ENCODE peak calls at places on chromosomes 5 and 9, in nine cellular contexts. K, B, X, S, G, R, D, A and Q are unnamed samples.

GRCh38 chr9:34687631-34688030 is 3.4 kb downstream of the CCL19 start:
- DNase-seq in D (no peak), K (peak), G (no peak), B (no peak), X (no peak), A (no peak), R (no peak), S (no peak), Q (no peak)

GRCh38 chr5:131628990-131629389 is 6.0 kb downstream of the RAPGEF6 start:
- DNase-seq in X (no peak), K (no peak), S (no peak), R (peak), G (no peak), B (no peak), D (no peak), A (no peak), Q (no peak)

GRCh38 chr9:32524558-32525461 is 1.2 kb downstream of the RIGI start:
- DNase-seq in K (no peak), X (peak), B (no peak), D (peak), S (peak), G (no peak), A (no peak), R (no peak), Q (peak)

GRCh38 chr5:156815988-156816599 is 34.0 kb upstream of the PPP1R2B start:
- DNase-seq in S (peak), A (no peak), D (peak), R (peak), B (no peak), X (no peak), K (no peak), G (peak), Q (no peak)

GRCh38 chr5:188488-189481 is 2.5 kb upstream of the LRRC14B start:
- DNase-seq in B (peak), A (peak), K (peak), R (peak), G (peak), X (peak), S (peak), D (peak), Q (peak)

GRCh38 chr5:69493235-69493925 is 790 bp downstream of the OCLN start:
- DNase-seq in D (no peak), A (peak), S (peak), B (no peak), R (peak), X (peak), G (peak), K (no peak), Q (peak)

GRCh38 chr5:40784916-40785315 is 13.3 kb downstream of the PRKAA1 start:
- DNase-seq in D (no peak), X (no peak), A (no peak), K (no peak), S (no peak), R (no peak), B (no peak), G (no peak), Q (no peak)

GRCh38 chr9:93117924-93118862 is 15.9 kb downstream of the NINJ1 start:
- DNase-seq in B (no peak), R (no peak), D (no peak), S (no peak), A (peak), X (no peak), K (peak), G (no peak), Q (no peak)

GRCh38 chr9:78280982-78281668 is 15.8 kb upstream of the PSAT1 start:
- DNase-seq in B (no peak), R (peak), D (peak), S (no peak), A (no peak), K (peak), G (peak), X (peak), Q (peak)

GRCh38 chr5:65483474-65484346 is 2.0 kb upstream of the ADAMTS6 start:
- DNase-seq in G (peak), B (peak), D (peak), R (no peak), S (peak), X (no peak), K (no peak), A (no peak), Q (no peak)

GRCh38 chr9:96612105-96612965 is 7.3 kb downstream of the CDC14B start:
- DNase-seq in D (peak), A (no peak), X (peak), S (peak), K (peak), R (peak), B (no peak), G (peak), Q (peak)

GRCh38 chr5:71905804-71906711 is 187.0 kb downstream of the CARTPT start:
- DNase-seq in X (peak), S (no peak), B (no peak), G (peak), K (no peak), R (no peak), A (no peak), D (no peak), Q (no peak)

GRCh38 chr5:21236896-21237830 is 1249.2 kb upstream of the CDH18 start:
- DNase-seq in G (no peak), D (no peak), A (no peak), X (no peak), B (no peak), K (no peak), S (no peak), R (no peak), Q (no peak)

GRCh38 chr5:177093082-177093712 is 6.5 kb downstream of the FGFR4 start:
- DNase-seq in S (no peak), A (no peak), B (no peak), G (no peak), X (no peak), R (no peak), D (no peak), K (no peak), Q (no peak)

GRCh38 chr5:135578685-135579341 is at the start of gene CXCL14:
- DNase-seq in G (no peak), S (peak), B (no peak), A (no peak), K (no peak), R (peak), X (peak), D (no peak), Q (no peak)

GRCh38 chr5:127987354-127988148 is 96.0 kb upstream of the SLC12A2 start:
- DNase-seq in R (no peak), S (no peak), D (no peak), K (no peak), G (no peak), A (no peak), X (no peak), B (no peak), Q (no peak)

GRCh38 chr5:67199859-67200258 is 3.3 kb upstream of the CD180 start:
- DNase-seq in D (no peak), B (no peak), A (no peak), K (no peak), G (no peak), R (no peak), X (no peak), S (no peak), Q (no peak)

GRCh38 chr9:128553695-128554094 is 1.3 kb downstream of the SPTAN1 start:
- DNase-seq in R (no peak), A (no peak), K (no peak), D (no peak), S (no peak), X (no peak), B (no peak), G (no peak), Q (no peak)

GRCh38 chr9:128027166-128027539 is 40.0 kb downstream of the NAIF1 start:
- DNase-seq in K (no peak), D (no peak), G (no peak), B (no peak), R (peak), X (no peak), S (no peak), A (no peak), Q (no peak)

GRCh38 chr5:158265931-158266710 is 407.2 kb upstream of the CLINT1 start:
- DNase-seq in A (no peak), G (no peak), K (no peak), R (no peak), B (no peak), D (no peak), X (no peak), S (no peak), Q (no peak)

GRCh38 chr9:23743041-23743440 is 83.0 kb downstream of the ELAVL2 start:
- DNase-seq in G (no peak), B (no peak), D (no peak), X (no peak), K (no peak), R (no peak), A (no peak), S (no peak), Q (no peak)

GRCh38 chr5:123450641-123451421 is 27.6 kb upstream of the CEP120 start:
- DNase-seq in G (no peak), A (no peak), B (no peak), D (no peak), R (no peak), S (no peak), K (no peak), X (peak), Q (no peak)

GRCh38 chr5:177023247-177023703 is 779 bp downstream of the ZNF346 start:
- DNase-seq in D (peak), R (no peak), K (no peak), S (peak), G (peak), A (no peak), B (no peak), X (no peak), Q (no peak)

GRCh38 chr5:160242140-160242539 is 12.8 kb downstream of the FABP6 start:
- DNase-seq in X (no peak), A (no peak), R (no peak), B (no peak), S (no peak), D (no peak), G (no peak), K (no peak), Q (no peak)

GRCh38 chr5:171773106-171773505 is 12.5 kb upstream of the SMIM23 start:
- DNase-seq in X (no peak), G (no peak), S (no peak), B (no peak), K (no peak), D (no peak), R (no peak), A (no peak), Q (no peak)

GRCh38 chr9:89359636-89360315 is 41.5 kb downstream of the SECISBP2 start:
- DNase-seq in D (no peak), K (no peak), X (no peak), R (no peak), G (no peak), B (no peak), S (no peak), A (no peak), Q (no peak)

GRCh38 chr9:134189167-134189474 is 24.8 kb upstream of the RNU6ATAC start:
- DNase-seq in B (no peak), G (peak), X (no peak), K (peak), A (no peak), D (no peak), R (no peak), S (no peak), Q (no peak)

GRCh38 chr9:34267660-34268059 is 61.4 kb downstream of the KIF24 start:
- DNase-seq in A (no peak), D (no peak), B (no peak), G (no peak), S (no peak), X (no peak), K (no peak), R (no peak), Q (no peak)

DNA sequence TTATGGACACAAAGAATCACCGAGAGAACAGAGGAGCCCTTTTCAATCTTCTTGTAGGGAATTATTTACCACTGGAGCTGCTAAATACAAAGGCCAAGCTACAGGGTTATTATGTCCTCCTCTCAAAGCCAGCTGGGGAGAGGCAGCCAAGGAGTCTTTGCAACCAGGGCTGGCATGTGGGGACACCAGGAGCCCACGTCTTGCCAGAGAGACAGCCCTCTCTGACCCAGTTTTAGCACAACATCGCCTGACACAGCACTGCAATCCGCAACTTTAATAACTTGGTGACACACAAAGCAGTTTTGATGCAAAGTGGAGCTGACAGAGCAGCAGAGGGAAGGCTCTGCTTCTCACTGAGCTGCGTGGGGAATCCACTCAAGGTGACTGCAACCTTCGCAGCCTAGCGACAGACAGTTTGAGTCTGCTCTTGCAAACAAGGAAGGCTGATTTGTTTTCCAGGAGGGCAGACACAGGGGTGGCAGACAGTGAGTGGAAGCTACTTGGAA is 33.6 kb downstream of the TLR4 start:
- DNase-seq in K (no peak), S (no peak), A (no peak), B (no peak), R (no peak), G (no peak), D (no peak), X (no peak), Q (no peak)
- TF ChIP-seq POLR2AphosphoS5 in K (no peak), S (no peak), A (no peak), B (no peak), R (no peak), G (no peak), D (no peak), X (no peak), Q (no peak)

DNA sequence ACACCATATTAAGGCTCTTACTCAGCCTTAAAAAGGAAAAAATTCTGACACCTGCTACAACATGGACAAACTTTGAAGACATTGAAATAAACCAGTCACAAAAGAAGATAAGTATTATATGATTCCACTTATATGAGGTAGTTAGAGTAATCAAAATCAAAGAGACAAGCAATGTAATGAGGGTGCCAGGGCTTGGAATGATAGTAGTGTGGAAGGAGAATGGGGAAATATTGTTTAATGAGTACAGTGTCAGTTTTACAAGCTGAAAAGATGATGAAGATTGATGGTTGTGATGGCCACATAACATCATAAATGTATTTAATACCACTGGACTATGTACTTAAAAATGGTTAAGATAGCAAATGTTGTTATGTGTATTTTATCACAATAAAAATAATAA is 485.7 kb downstream of the SPATA31D1 start:
- DNase-seq in A (no peak), R (no peak), G (no peak), S (no peak), B (no peak), X (no peak), K (no peak), D (no peak), Q (no peak)
- TF ChIP-seq CTCF in A (no peak), R (no peak), G (no peak), S (no peak), B (no peak), X (no peak), K (no peak), D (no peak), Q (no peak)

GRCh38 chr9:136686794-136687711 is at the start of gene AGPAT2:
- DNase-seq in S (peak), X (peak), K (peak), D (no peak), R (peak), B (peak), G (peak), A (peak), Q (peak)
- TF ChIP-seq POLR2AphosphoS5 in S (peak), X (no peak), K (peak), D (no peak), R (peak), B (peak), G (no peak), A (no peak), Q (peak)

GRCh38 chr9:109859447-109859846 is 79.4 kb downstream of the PALM2AKAP2 start:
- DNase-seq in A (no peak), B (no peak), K (no peak), R (no peak), X (no peak), G (no peak), D (no peak), S (no peak), Q (no peak)
- TF ChIP-seq CTCF in A (no peak), B (peak), K (no peak), R (no peak), X (no peak), G (peak), D (no peak), S (peak), Q (no peak)

GRCh38 chr9:86500667-86501435 is 146.6 kb upstream of the TUT7 start:
- DNase-seq in D (no peak), A (no peak), G (no peak), B (no peak), R (no peak), S (no peak), K (no peak), X (no peak), Q (no peak)
- TF ChIP-seq POLR2AphosphoS5 in D (no peak), A (no peak), G (peak), B (no peak), R (no peak), S (no peak), K (no peak), X (no peak), Q (no peak)

GRCh38 chr9:76634356-76635054 is 129.7 kb upstream of the PCA3 start:
- DNase-seq in S (no peak), D (peak), G (no peak), X (no peak), B (peak), K (no peak), R (no peak), A (no peak), Q (no peak)

GRCh38 chr9:76642074-76642473 is 122.2 kb upstream of the PCA3 start:
- DNase-seq in S (no peak), D (no peak), X (no peak), G (no peak), A (no peak), K (no peak), B (no peak), R (no peak), Q (no peak)

GRCh38 chr9:76637426-76637825 is 126.8 kb upstream of the PCA3 start:
- DNase-seq in A (no peak), R (no peak), G (no peak), S (no peak), B (no peak), K (no peak), X (no peak), D (no peak), Q (no peak)

GRCh38 chr9:76642701-76643209 is 121.5 kb upstream of the PCA3 start:
- DNase-seq in R (no peak), A (no peak), B (no peak), S (no peak), G (no peak), D (no peak), K (no peak), X (no peak), Q (no peak)

DNA sequence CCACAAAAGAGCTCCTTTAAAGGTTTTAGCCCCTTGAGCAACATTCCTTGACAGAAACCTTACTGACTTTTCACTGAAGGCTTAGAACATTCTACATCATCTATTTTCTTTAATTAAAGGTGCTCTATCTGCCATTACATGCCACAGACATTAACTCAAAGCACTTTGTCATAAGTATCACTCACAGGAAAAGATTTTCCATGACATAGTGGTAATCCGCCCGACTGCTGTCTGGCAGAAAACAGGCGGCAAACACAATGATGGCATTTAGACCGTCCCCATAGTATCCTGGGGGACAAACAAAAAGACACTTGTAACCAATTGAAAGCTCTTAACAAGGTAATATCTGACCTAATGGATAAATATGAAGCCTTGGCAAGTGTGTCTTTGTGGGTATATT is 126.2 kb upstream of the PCA3 start:
- DNase-seq in S (no peak), K (no peak), D (no peak), X (no peak), R (no peak), A (no peak), B (no peak), G (no peak), Q (no peak)
- TF ChIP-seq CTCF in S (no peak), K (no peak), D (no peak), X (no peak), R (no peak), A (no peak), B (no peak), G (no peak), Q (no peak)

GRCh38 chr5:83447533-83447932 is 24.0 kb upstream of the VCAN start:
- DNase-seq in G (no peak), D (no peak), A (no peak), S (peak), R (no peak), X (no peak), K (no peak), B (no peak), Q (no peak)

GRCh38 chr5:83446253-83446947 is 25.1 kb upstream of the VCAN start:
- DNase-seq in G (no peak), B (no peak), X (no peak), D (no peak), A (no peak), R (no peak), S (no peak), K (no peak), Q (no peak)

GRCh38 chr5:83441752-83442151 is 29.8 kb upstream of the VCAN start:
- DNase-seq in S (no peak), G (no peak), K (no peak), X (no peak), D (no peak), R (no peak), A (no peak), B (no peak), Q (no peak)

GRCh38 chr5:83443539-83443938 is 28.0 kb upstream of the VCAN start:
- DNase-seq in S (no peak), X (no peak), R (no peak), K (no peak), B (no peak), G (no peak), D (no peak), A (no peak), Q (no peak)

GRCh38 chr5:83444445-83444844 is 27.1 kb upstream of the VCAN start:
- DNase-seq in G (no peak), D (no peak), X (no peak), B (no peak), K (no peak), A (no peak), S (no peak), R (no peak), Q (no peak)
- TF ChIP-seq POLR2AphosphoS5 in G (no peak), D (no peak), X (no peak), B (no peak), K (no peak), A (no peak), S (no peak), R (no peak), Q (no peak)